ENCODE peak calls at places on chromosomes 16 and 17, in seven cellular contexts. H is NCI-H69, F is occipital lobe, E is head of caudate nucleus, K is heart right ventricle, I is T1000, D is fibroblast of the aortic adventitia. W is an unnamed sample.

GRCh38 chr16:89506113-89506504 is 2.1 kb upstream of the SPG7 start:
- DNase-seq in H (no peak), F (no peak), E (no peak), K (no peak), I (no peak), D (peak; percentile 30), W (no peak)

GRCh38 chr16:57504491-57504890 is 18.2 kb upstream of the DOK4 start:
- DNase-seq in H (no peak), F (no peak), E (no peak), K (no peak), I (no peak), D (no peak), W (no peak)

GRCh38 chr16:87185983-87186382 is 131.2 kb downstream of the C16orf95 start:
- DNase-seq in H (no peak), F (no peak), E (no peak), K (no peak), I (no peak), D (no peak), W (no peak)

GRCh38 chr17:17479209-17479608 is 2.4 kb downstream of the MED9 start:
- DNase-seq in H (no peak), F (no peak), E (no peak), K (no peak), I (no peak), D (no peak), W (no peak)

GRCh38 chr17:44636562-44636961 is 19.7 kb upstream of the MEIOC start:
- DNase-seq in H (peak; percentile 73), F (no peak), E (no peak), K (no peak), I (no peak), D (peak; percentile 83), W (peak; percentile 19)

GRCh38 chr17:43877031-43877430 is 30.1 kb downstream of the CD300LG start:
- DNase-seq in H (no peak), F (no peak), E (no peak), K (no peak), I (no peak), D (no peak), W (no peak)

GRCh38 chr16:68389006-68389405 is 59.3 kb downstream of the SMPD3 start:
- DNase-seq in H (no peak), F (no peak), E (no peak), K (no peak), I (no peak), D (no peak), W (no peak)

GRCh38 chr17:80615311-80615710 is 70.7 kb downstream of the RPTOR start:
- DNase-seq in H (peak; percentile 95), F (no peak), E (no peak), K (no peak), I (no peak), D (no peak), W (no peak)

GRCh38 chr16:88369447-88370008 is 13.2 kb upstream of the ZNF469 start:
- DNase-seq in H (no peak), F (no peak), E (no peak), K (no peak), I (no peak), D (no peak), W (no peak)

GRCh38 chr17:37168731-37169353 is 206.9 kb upstream of the C17orf78 start:
- DNase-seq in H (peak; percentile 85), F (no peak), E (no peak), K (no peak), I (no peak), D (no peak), W (peak; percentile 23)

GRCh38 chr17:48551601-48552452 is 6.9 kb upstream of the HOXB2 start:
- DNase-seq in H (no peak), F (no peak), E (no peak), K (no peak), I (no peak), D (no peak), W (no peak)

GRCh38 chr16:49773534-49774486 is 82.1 kb downstream of the ZNF423 start:
- DNase-seq in H (peak; percentile 5), F (no peak), E (no peak), K (no peak), I (no peak), D (no peak), W (no peak)

GRCh38 chr17:1492249-1493206 is at the start of gene MYO1C:
- DNase-seq in H (no peak), F (no peak), E (no peak), K (peak; percentile 59), I (no peak), D (no peak), W (no peak)

GRCh38 chr16:47460301-47460754 is 535 bp downstream of the ITFG1 start:
- DNase-seq in H (peak; percentile 31), F (no peak), E (no peak), K (no peak), I (no peak), D (no peak), W (peak; percentile 9)

GRCh38 chr17:49241040-49241439 is 10.5 kb upstream of the PHOSPHO1 start:
- DNase-seq in H (no peak), F (no peak), E (no peak), K (no peak), I (no peak), D (no peak), W (no peak)

GRCh38 chr16:53111078-53111776 is 56.4 kb downstream of the CHD9 start:
- DNase-seq in H (no peak), F (no peak), E (no peak), K (no peak), I (no peak), D (peak; percentile 61), W (no peak)

GRCh38 chr16:19700319-19700781 is 17.7 kb downstream of the KNOP1 start:
- DNase-seq in H (peak; percentile 93), F (no peak), E (no peak), K (no peak), I (no peak), D (peak; percentile 63), W (peak; percentile 9)

GRCh38 chr17:16363749-16364536 is 10.7 kb upstream of the CENPV start:
- DNase-seq in H (peak; percentile 71), F (no peak), E (peak; percentile 83), K (peak; percentile 68), I (peak; percentile 55), D (peak; percentile 81), W (peak; percentile 73)

GRCh38 chr16:87707097-87707496 is 58.7 kb downstream of the KLHDC4 start:
- DNase-seq in H (peak; percentile 28), F (no peak), E (no peak), K (no peak), I (no peak), D (no peak), W (no peak)

GRCh38 chr16:81008151-81008789 is 1.3 kb downstream of the CENPN start:
- DNase-seq in H (no peak), F (no peak), E (no peak), K (no peak), I (no peak), D (peak; percentile 25), W (no peak)

GRCh38 chr17:49914096-49914490 is 54.9 kb upstream of the DLX4 start:
- DNase-seq in H (peak; percentile 99), F (no peak), E (no peak), K (peak; percentile 24), I (peak; percentile 44), D (no peak), W (peak; percentile 64)

GRCh38 chr17:32941419-32942032 is 13.6 kb downstream of the TMEM98 start:
- DNase-seq in H (no peak), F (no peak), E (no peak), K (no peak), I (no peak), D (no peak), W (no peak)

GRCh38 chr16:20383106-20384029 is 21.2 kb downstream of the PDILT start:
- DNase-seq in H (peak; percentile 75), F (peak; percentile 23), E (peak; percentile 56), K (peak; percentile 49), I (peak; percentile 12), D (peak; percentile 61), W (peak; percentile 67)

GRCh38 chr17:77371117-77371887 is 230.5 kb downstream of the SEC14L1 start:
- DNase-seq in H (peak; percentile 92), F (no peak), E (no peak), K (no peak), I (no peak), D (peak; percentile 67), W (no peak)

GRCh38 chr17:55743103-55743679 is 7.7 kb upstream of the PCTP start:
- DNase-seq in H (peak; percentile 96), F (no peak), E (no peak), K (no peak), I (no peak), D (peak; percentile 25), W (peak; percentile 3)

GRCh38 chr16:65457084-65457483 is 335.2 kb upstream of the CDH11 start:
- DNase-seq in H (no peak), F (no peak), E (no peak), K (no peak), I (no peak), D (no peak), W (no peak)

GRCh38 chr17:4167786-4168185 is 24.8 kb downstream of the CYB5D2 start:
- DNase-seq in H (no peak), F (no peak), E (no peak), K (no peak), I (no peak), D (no peak), W (no peak)

GRCh38 chr16:53892155-53892554 is 188.2 kb downstream of the FTO start:
- DNase-seq in H (peak; percentile 61), F (peak; percentile 16), E (peak; percentile 56), K (peak; percentile 55), I (no peak), D (peak; percentile 86), W (peak; percentile 29)

GRCh38 chr16:31350275-31351005 is 4.5 kb upstream of the ITGAX start:
- DNase-seq in H (no peak), F (no peak), E (no peak), K (no peak), I (no peak), D (no peak), W (no peak)

GRCh38 chr17:32487460-32488176 is 825 bp downstream of the CDK5R1 start:
- DNase-seq in H (peak; percentile 74), F (no peak), E (no peak), K (no peak), I (no peak), D (no peak), W (peak; percentile 54)

GRCh38 chr17:80426671-80427326 is 11.8 kb downstream of the ENDOV start:
- DNase-seq in H (peak; percentile 83), F (peak; percentile 48), E (peak; percentile 77), K (peak; percentile 62), I (peak; percentile 49), D (peak; percentile 58), W (peak; percentile 71)

GRCh38 chr17:9905902-9906301 is 831 bp upstream of the RCVRN start:
- DNase-seq in H (no peak), F (no peak), E (peak; percentile 52), K (no peak), I (no peak), D (no peak), W (no peak)

GRCh38 chr16:27827765-27828164 is 235.7 kb downstream of the GSG1L start:
- DNase-seq in H (no peak), F (no peak), E (no peak), K (no peak), I (no peak), D (no peak), W (no peak)

GRCh38 chr17:77498875-77499698 is 358.3 kb downstream of the SEC14L1 start:
- DNase-seq in H (no peak), F (no peak), E (peak; percentile 1), K (no peak), I (no peak), D (no peak), W (no peak)

GRCh38 chr16:89471225-89471624 is 19.1 kb downstream of the ANKRD11 start:
- DNase-seq in H (peak; percentile 8), F (no peak), E (no peak), K (no peak), I (no peak), D (peak; percentile 71), W (no peak)

GRCh38 chr16:68446941-68447675 is 1.2 kb downstream of the SMPD3 start:
- DNase-seq in H (peak; percentile 60), F (no peak), E (peak; percentile 34), K (no peak), I (no peak), D (no peak), W (peak; percentile 24)

GRCh38 chr17:74211929-74212261 is 1.5 kb upstream of the TTYH2 start:
- DNase-seq in H (no peak), F (no peak), E (no peak), K (no peak), I (no peak), D (no peak), W (no peak)

GRCh38 chr17:1010586-1010985 is 13.7 kb downstream of the TIMM22 start:
- DNase-seq in H (no peak), F (no peak), E (no peak), K (no peak), I (no peak), D (no peak), W (no peak)

W was measured in NCI-H146.